ENCODE peak calls at places on chromosomes 5 and 9, in four cellular contexts. H is GM23338, Q is NCI-H446, B is GM20000. K is an unnamed sample.

GRCh38 chr9:78893758-78894157 is 596.8 kb downstream of the PSAT1 start:
- DNase-seq in B (no peak), Q (no peak), H (no peak), K (no peak)

GRCh38 chr9:130794923-130795495 is 40.0 kb upstream of the ABL1 start:
- DNase-seq in Q (no peak), H (peak; percentile 17), B (no peak), K (peak; percentile 22)

GRCh38 chr5:73483676-73484075 is 14.6 kb upstream of the BTF3 start:
- DNase-seq in B (no peak), H (peak; percentile 58), Q (no peak), K (no peak)

GRCh38 chr5:95076395-95077165 is 208.3 kb downstream of the MCTP1 start:
- DNase-seq in H (no peak), Q (no peak), B (no peak), K (peak; percentile 73)

GRCh38 chr5:54294097-54294667 is 16.2 kb downstream of the ARL15 start:
- DNase-seq in Q (no peak), H (no peak), B (no peak), K (no peak)

GRCh38 chr5:158414780-158415179 is 555.8 kb upstream of the CLINT1 start:
- DNase-seq in Q (no peak), B (no peak), H (no peak), K (peak; percentile 91)

GRCh38 chr5:56607551-56607950 is 207.8 kb upstream of the MAP3K1 start:
- DNase-seq in B (no peak), Q (no peak), H (no peak), K (no peak)

GRCh38 chr5:180212363-180213255 is 3.6 kb upstream of the RASGEF1C start:
- DNase-seq in H (no peak), B (no peak), Q (no peak), K (peak; percentile 40)

GRCh38 chr5:93062548-93062947 is 518.5 kb downstream of the NR2F1-AS1 start:
- DNase-seq in Q (no peak), H (peak; percentile 48), B (no peak), K (peak; percentile 6)

GRCh38 chr5:125450803-125451202 is 704.4 kb upstream of the ZNF608 start:
- DNase-seq in H (no peak), Q (no peak), B (no peak), K (no peak)

GRCh38 chr9:69397384-69398214 is 72.6 kb downstream of the ENTREP1 start:
- DNase-seq in H (no peak), Q (peak; percentile 1), B (no peak), K (no peak)

GRCh38 chr5:124274949-124275348 is 471.5 kb downstream of the ZNF608 start:
- DNase-seq in Q (no peak), B (no peak), H (no peak), K (no peak)

GRCh38 chr9:104927912-104928740 is at the start of gene ABCA1:
- DNase-seq in B (peak; percentile 64), H (peak; percentile 96), Q (no peak), K (peak; percentile 82)